ENCODE peak calls at places on chromosomes 13 and 19, in six cellular contexts. G is stimulated activated CD8-positive, alpha-beta memory T cell treated with anti-CD3 and anti-CD28 coated beads, Interleukin-7, amount 100 ng/mL, for 1 hour; T is head of caudate nucleus; X is hypothalamus; K is tibial artery; O is HT1080. S is an unnamed sample.

GRCh38 chr13:109158383-109158782 is 529.0 kb downstream of the MYO16 start:
- DNase-seq in G (no peak), T (no peak), X (no peak), K (no peak), O (no peak), S (no peak)

GRCh38 chr19:6066661-6067646 is 43.3 kb downstream of the RFX2 start:
- DNase-seq in G (no peak), T (peak; percentile 93), X (peak; percentile 22), K (peak; percentile 96), O (peak; percentile 69), S (peak; percentile 47)

GRCh38 chr13:36533806-36534205 is 101.5 kb downstream of the CCNA1 start:
- DNase-seq in G (no peak), T (no peak), X (no peak), K (no peak), O (peak; percentile 60), S (no peak)

GRCh38 chr13:27406178-27406939 is 18.1 kb upstream of the GTF3A start:
- DNase-seq in G (no peak), T (peak; percentile 42), X (no peak), K (no peak), O (peak; percentile 40), S (peak; percentile 7)

GRCh38 chr19:29526730-29527499 is 1.1 kb downstream of the VSTM2B start:
- DNase-seq in G (no peak), T (peak; percentile 68), X (no peak), K (no peak), O (no peak), S (peak; percentile 35)

GRCh38 chr13:30752201-30752797 is 17.0 kb downstream of the ALOX5AP start:
- DNase-seq in G (no peak), T (peak; percentile 70), X (no peak), K (no peak), O (no peak), S (no peak)

GRCh38 chr13:110698689-110699088 is 7.2 kb downstream of the CARS2 start:
- DNase-seq in G (no peak), T (no peak), X (no peak), K (no peak), O (no peak), S (no peak)

GRCh38 chr19:51552996-51553725 is 17.9 kb upstream of the ZNF175 start:
- DNase-seq in G (no peak), T (no peak), X (no peak), K (peak; percentile 58), O (peak; percentile 35), S (no peak)

GRCh38 chr19:47190167-47190727 is 40.8 kb downstream of the BBC3 start:
- DNase-seq in G (no peak), T (peak; percentile 36), X (no peak), K (peak; percentile 65), O (peak; percentile 74), S (peak; percentile 57)

GRCh38 chr13:28584873-28585317 is 74.0 kb upstream of the POMP start:
- DNase-seq in G (no peak), T (no peak), X (no peak), K (no peak), O (peak; percentile 35), S (no peak)

GRCh38 chr13:67225252-67226159 is 4.6 kb downstream of the PCDH9 start:
- DNase-seq in G (no peak), T (no peak), X (no peak), K (no peak), O (no peak), S (no peak)

GRCh38 chr19:17605117-17605516 is 49.7 kb downstream of the COLGALT1 start:
- DNase-seq in G (no peak), T (no peak), X (no peak), K (no peak), O (no peak), S (no peak)

GRCh38 chr19:22882797-22883196 is 50.7 kb downstream of the ZNF723 start:
- DNase-seq in G (no peak), T (peak; percentile 5), X (no peak), K (no peak), O (no peak), S (peak; percentile 67)

GRCh38 chr13:113837554-113838355 is 26.1 kb downstream of the GAS6 start:
- DNase-seq in G (no peak), T (peak; percentile 95), X (peak; percentile 38), K (peak; percentile 96), O (peak; percentile 99), S (peak; percentile 88)

GRCh38 chr19:38952395-38953165 is 21.8 kb downstream of the MRPS12 start:
- DNase-seq in G (no peak), T (peak; percentile 15), X (no peak), K (no peak), O (no peak), S (no peak)

GRCh38 chr13:52949744-52950143 is 78.9 kb upstream of the OLFM4 start:
- DNase-seq in G (no peak), T (peak; percentile 91), X (no peak), K (no peak), O (no peak), S (peak; percentile 59)

GRCh38 chr19:12987190-12987589 is 8.1 kb upstream of the NFIX start:
- DNase-seq in G (no peak), T (no peak), X (no peak), K (no peak), O (no peak), S (no peak)

GRCh38 chr19:4970558-4971423 is 1.9 kb downstream of the KDM4B start:
- DNase-seq in G (no peak), T (no peak), X (no peak), K (no peak), O (no peak), S (no peak)

GRCh38 chr19:40691421-40692211 is 1.2 kb upstream of the NUMBL start:
- DNase-seq in G (no peak), T (peak; percentile 37), X (no peak), K (no peak), O (no peak), S (no peak)

GRCh38 chr13:38685974-38686571 is 804 bp upstream of the FREM2 start:
- DNase-seq in G (no peak), T (no peak), X (no peak), K (no peak), O (no peak), S (peak; percentile 68)

GRCh38 chr13:29543230-29544215 is 52.0 kb downstream of the SLC7A1 start:
- DNase-seq in G (no peak), T (no peak), X (no peak), K (no peak), O (peak; percentile 62), S (no peak)

GRCh38 chr13:99357149-99357596 is 50.0 kb upstream of the GPR183 start:
- DNase-seq in G (no peak), T (no peak), X (no peak), K (no peak), O (peak; percentile 86), S (no peak)

GRCh38 chr13:67438465-67438864 is 208.3 kb upstream of the PCDH9 start:
- DNase-seq in G (no peak), T (no peak), X (no peak), K (no peak), O (no peak), S (peak; percentile 31)

GRCh38 chr19:14059093-14059480 is 2.8 kb downstream of the PALM3 start:
- DNase-seq in G (no peak), T (no peak), X (no peak), K (no peak), O (no peak), S (no peak)

GRCh38 chr13:99960663-99961440 is 10.7 kb downstream of the ZIC5 start:
- DNase-seq in G (no peak), T (no peak), X (no peak), K (no peak), O (no peak), S (no peak)

S was measured in globus pallidus.